ENCODE peak calls at places on chromosomes 16 and 17, in four cellular contexts. One of them, this sample, is unnamed. For H3K27me3 and H3K9me3, the result is how much of the 10 kb centered on the place peaks cover.

GRCh38 chr16:50680907-50681885 is at the start of gene SNX20:
- DNase-seq in stomach: peak
- DNase-seq in sigmoid colon: no peak
- DNase-seq in heart left ventricle: peak
- DNase-seq in this sample: no peak

GRCh38 chr16:30113031-30113710 is at the start of gene GDPD3:
- DNase-seq in stomach: peak
- DNase-seq in sigmoid colon: no peak
- DNase-seq in heart left ventricle: peak
- DNase-seq in this sample: no peak

GRCh38 chr17:78581304-78581703 is 4.1 kb upstream of the DNAH17 start:
- DNase-seq in stomach: no peak
- DNase-seq in sigmoid colon: no peak
- DNase-seq in heart left ventricle: no peak
- DNase-seq in this sample: no peak

GRCh38 chr16:53766304-53767016 is 62.5 kb downstream of the FTO start:
- DNase-seq in stomach: no peak
- DNase-seq in sigmoid colon: no peak
- DNase-seq in heart left ventricle: no peak
- DNase-seq in this sample: no peak

GRCh38 chr16:27759301-27759871 is 209.4 kb downstream of the KATNIP start:
- DNase-seq in stomach: no peak
- DNase-seq in sigmoid colon: no peak
- DNase-seq in heart left ventricle: no peak
- DNase-seq in this sample: no peak

GRCh38 chr17:73588291-73589095 is 55.8 kb downstream of the SDK2 start:
- DNase-seq in stomach: no peak
- DNase-seq in sigmoid colon: no peak
- DNase-seq in heart left ventricle: no peak
- DNase-seq in this sample: peak

GRCh38 chr16:10561001-10561400 is 19.4 kb downstream of the EMP2 start:
- DNase-seq in stomach: no peak
- DNase-seq in sigmoid colon: no peak
- DNase-seq in heart left ventricle: no peak
- DNase-seq in this sample: no peak

GRCh38 chr16:31537362-31537921 is 9.7 kb downstream of the AHSP start:
- DNase-seq in stomach: no peak
- DNase-seq in sigmoid colon: no peak
- DNase-seq in heart left ventricle: peak
- DNase-seq in this sample: no peak

GRCh38 chr16:9134306-9134705 is 42.9 kb downstream of the HAPSTR1 start:
- DNase-seq in stomach: no peak
- DNase-seq in sigmoid colon: peak
- DNase-seq in heart left ventricle: no peak
- DNase-seq in this sample: no peak

GRCh38 chr17:16935241-16935663 is 36.7 kb downstream of the TNFRSF13B start:
- DNase-seq in stomach: peak
- DNase-seq in sigmoid colon: no peak
- DNase-seq in heart left ventricle: no peak
- DNase-seq in this sample: no peak

GRCh38 chr16:74748042-74748709 is 26.4 kb downstream of the FA2H start:
- DNase-seq in stomach: no peak
- DNase-seq in sigmoid colon: no peak
- DNase-seq in heart left ventricle: no peak
- DNase-seq in this sample: no peak

GRCh38 chr17:49990921-49991320 is 4.1 kb downstream of the DLX3 start:
- DNase-seq in stomach: no peak
- DNase-seq in sigmoid colon: no peak
- DNase-seq in heart left ventricle: no peak
- DNase-seq in this sample: no peak

GRCh38 chr17:19724501-19725420 is 8.4 kb upstream of the SLC47A2 start:
- DNase-seq in stomach: peak
- DNase-seq in sigmoid colon: peak
- DNase-seq in heart left ventricle: peak
- DNase-seq in this sample: no peak

GRCh38 chr17:46876926-46877325 is 25.5 kb downstream of the WNT9B start:
- DNase-seq in stomach: no peak
- DNase-seq in sigmoid colon: no peak
- DNase-seq in heart left ventricle: no peak
- DNase-seq in this sample: no peak

GRCh38 chr17:55492951-55493350 is 18.3 kb downstream of the SMIM36 start:
- DNase-seq in stomach: no peak
- DNase-seq in sigmoid colon: no peak
- DNase-seq in heart left ventricle: no peak
- DNase-seq in this sample: no peak

GRCh38 chr16:66487580-66488235 is 60.6 kb downstream of the BEAN1 start:
- DNase-seq in stomach: peak
- DNase-seq in sigmoid colon: peak
- DNase-seq in heart left ventricle: no peak
- DNase-seq in this sample: no peak

GRCh38 chr16:14202697-14203096 is 131.6 kb downstream of the MRTFB start:
- DNase-seq in stomach: no peak
- DNase-seq in sigmoid colon: no peak
- DNase-seq in heart left ventricle: no peak
- DNase-seq in this sample: no peak

DNA sequence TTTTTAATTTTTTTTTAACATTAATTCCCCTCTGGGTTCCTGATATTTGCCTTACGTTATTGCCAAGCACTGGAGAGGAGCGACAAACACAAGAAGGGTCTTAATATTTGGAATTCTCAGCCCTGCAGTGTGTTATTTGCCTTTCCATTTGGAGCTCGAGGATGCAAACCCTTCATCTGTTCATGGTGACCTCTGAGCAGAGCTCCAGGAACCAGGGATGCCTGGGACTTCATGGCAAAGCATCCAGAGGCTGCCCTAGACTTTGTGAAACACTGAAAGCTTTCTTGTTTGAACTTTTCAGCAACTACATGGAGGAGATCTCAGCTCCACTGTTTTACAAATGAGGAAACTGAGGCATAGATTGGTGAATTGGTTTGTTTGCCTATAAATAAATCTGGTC is 254.2 kb downstream of the CBLN1 start:
- DNase-seq in stomach: no peak
- DNase-seq in sigmoid colon: no peak
- DNase-seq in heart left ventricle: no peak
- DNase-seq in this sample: no peak
- H3K27me3 ChIP-seq in stomach: under half
- H3K27me3 ChIP-seq in sigmoid colon: under half
- H3K27me3 ChIP-seq in heart left ventricle: under half
- H3K27me3 ChIP-seq in this sample: under half

GRCh38 chr16:68577352-68577853 is 38.3 kb downstream of the ZFP90 start:
- DNase-seq in stomach: no peak
- DNase-seq in sigmoid colon: no peak
- DNase-seq in heart left ventricle: no peak
- DNase-seq in this sample: no peak

DNA sequence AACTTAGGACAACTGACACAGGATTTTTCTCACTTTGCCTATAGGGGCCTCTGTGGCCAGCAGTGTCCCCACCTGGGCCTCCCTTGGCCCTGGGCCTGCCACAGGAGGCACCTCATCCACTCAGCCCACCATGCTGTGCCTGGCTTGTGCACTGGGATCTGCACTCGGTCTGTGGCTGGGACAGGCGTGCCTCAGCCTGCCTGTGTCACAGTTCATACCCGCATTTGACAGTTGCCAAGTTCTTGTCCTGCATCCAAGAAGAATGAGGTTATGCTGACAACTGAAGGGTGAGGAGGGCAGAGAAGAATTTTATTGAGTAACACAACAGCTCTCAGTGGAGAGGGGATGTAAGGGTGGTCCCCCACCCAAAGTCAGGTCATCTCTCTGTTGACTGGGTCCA is 36.0 kb downstream of the ZFP90 start:
- DNase-seq in stomach: no peak
- DNase-seq in sigmoid colon: no peak
- DNase-seq in heart left ventricle: no peak
- DNase-seq in this sample: no peak
- H3K9me3 ChIP-seq in stomach: half or more
- H3K9me3 ChIP-seq in sigmoid colon: under half
- H3K9me3 ChIP-seq in heart left ventricle: under half
- H3K9me3 ChIP-seq in this sample: under half

GRCh38 chr17:4766199-4766598 is 5.5 kb upstream of the TM4SF5 start:
- DNase-seq in stomach: no peak
- DNase-seq in sigmoid colon: no peak
- DNase-seq in heart left ventricle: no peak
- DNase-seq in this sample: no peak
- H3K27me3 ChIP-seq in stomach: under half
- H3K27me3 ChIP-seq in sigmoid colon: under half
- H3K27me3 ChIP-seq in heart left ventricle: under half
- H3K27me3 ChIP-seq in this sample: under half

GRCh38 chr16:68574479-68574878 is 35.4 kb downstream of the ZFP90 start:
- DNase-seq in stomach: no peak
- DNase-seq in sigmoid colon: no peak
- DNase-seq in heart left ventricle: no peak
- DNase-seq in this sample: no peak
- H3K9me3 ChIP-seq in stomach: half or more
- H3K9me3 ChIP-seq in sigmoid colon: half or more
- H3K9me3 ChIP-seq in heart left ventricle: under half
- H3K9me3 ChIP-seq in this sample: under half

GRCh38 chr17:7707446-7707845 is 2.4 kb downstream of the EFNB3 start:
- DNase-seq in stomach: no peak
- DNase-seq in sigmoid colon: no peak
- DNase-seq in heart left ventricle: no peak
- DNase-seq in this sample: no peak
- H3K27me3 ChIP-seq in stomach: under half
- H3K27me3 ChIP-seq in sigmoid colon: under half
- H3K27me3 ChIP-seq in heart left ventricle: under half
- H3K27me3 ChIP-seq in this sample: under half

GRCh38 chr16:63188076-63188771 is 1152.0 kb upstream of the CDH8 start:
- DNase-seq in stomach: no peak
- DNase-seq in sigmoid colon: no peak
- DNase-seq in heart left ventricle: no peak
- DNase-seq in this sample: no peak

GRCh38 chr16:63187638-63188037 is 1151.4 kb upstream of the CDH8 start:
- DNase-seq in stomach: no peak
- DNase-seq in sigmoid colon: no peak
- DNase-seq in heart left ventricle: no peak
- DNase-seq in this sample: no peak

GRCh38 chr16:63192969-63193368 is 1156.7 kb upstream of the CDH8 start:
- DNase-seq in stomach: no peak
- DNase-seq in sigmoid colon: no peak
- DNase-seq in heart left ventricle: no peak
- DNase-seq in this sample: no peak
- H3K9me3 ChIP-seq in stomach: under half
- H3K9me3 ChIP-seq in sigmoid colon: under half
- H3K9me3 ChIP-seq in heart left ventricle: under half
- H3K9me3 ChIP-seq in this sample: under half